ENCODE peak calls at places on chromosomes 5 and 9, in seven cellular contexts. One of them, this sample, is unnamed.

GRCh38 chr5:82676663-82677062 is 398.5 kb upstream of the RPS23 start:
- DNase-seq in coronary artery: no peak
- DNase-seq in cardiac muscle cell: no peak
- DNase-seq in GM12865: peak
- DNase-seq in heart right ventricle: no peak
- DNase-seq in AG09309: no peak
- DNase-seq in OCI-LY7: no peak
- DNase-seq in this sample: no peak

GRCh38 chr5:132265336-132266030 is 8.0 kb downstream of the PDLIM4 start:
- DNase-seq in coronary artery: peak
- DNase-seq in heart right ventricle: peak
- DNase-seq in GM12865: no peak
- DNase-seq in OCI-LY7: no peak
- DNase-seq in cardiac muscle cell: no peak
- DNase-seq in AG09309: peak
- DNase-seq in this sample: peak

GRCh38 chr5:9069650-9070049 is 476.2 kb downstream of the SEMA5A start:
- DNase-seq in AG09309: no peak
- DNase-seq in coronary artery: no peak
- DNase-seq in OCI-LY7: no peak
- DNase-seq in cardiac muscle cell: no peak
- DNase-seq in heart right ventricle: no peak
- DNase-seq in GM12865: no peak
- DNase-seq in this sample: peak

GRCh38 chr5:179763215-179763945 is 30.4 kb upstream of the LTC4S start:
- DNase-seq in OCI-LY7: peak
- DNase-seq in cardiac muscle cell: peak
- DNase-seq in GM12865: peak
- DNase-seq in heart right ventricle: peak
- DNase-seq in AG09309: peak
- DNase-seq in coronary artery: no peak
- DNase-seq in this sample: peak

GRCh38 chr5:135079760-135080159 is 45.7 kb upstream of the PITX1 start:
- DNase-seq in coronary artery: peak
- DNase-seq in cardiac muscle cell: no peak
- DNase-seq in heart right ventricle: no peak
- DNase-seq in GM12865: no peak
- DNase-seq in AG09309: no peak
- DNase-seq in OCI-LY7: no peak
- DNase-seq in this sample: no peak

GRCh38 chr5:61659221-61659696 is 327.2 kb downstream of the ZSWIM6 start:
- DNase-seq in coronary artery: no peak
- DNase-seq in AG09309: no peak
- DNase-seq in heart right ventricle: peak
- DNase-seq in cardiac muscle cell: peak
- DNase-seq in GM12865: no peak
- DNase-seq in OCI-LY7: no peak
- DNase-seq in this sample: no peak

GRCh38 chr5:38723423-38723822 is 122.4 kb upstream of the OSMR start:
- DNase-seq in GM12865: no peak
- DNase-seq in heart right ventricle: no peak
- DNase-seq in OCI-LY7: no peak
- DNase-seq in AG09309: no peak
- DNase-seq in cardiac muscle cell: no peak
- DNase-seq in coronary artery: no peak
- DNase-seq in this sample: no peak

GRCh38 chr5:13218518-13218917 is 726.0 kb downstream of the DNAH5 start:
- DNase-seq in heart right ventricle: no peak
- DNase-seq in AG09309: no peak
- DNase-seq in GM12865: peak
- DNase-seq in coronary artery: no peak
- DNase-seq in cardiac muscle cell: no peak
- DNase-seq in OCI-LY7: no peak
- DNase-seq in this sample: no peak

GRCh38 chr5:57302164-57302563 is 128.3 kb downstream of the GPBP1 start:
- DNase-seq in OCI-LY7: no peak
- DNase-seq in heart right ventricle: no peak
- DNase-seq in coronary artery: no peak
- DNase-seq in cardiac muscle cell: no peak
- DNase-seq in GM12865: peak
- DNase-seq in AG09309: no peak
- DNase-seq in this sample: peak

GRCh38 chr9:35680331-35681105 is 6.8 kb downstream of the CA9 start:
- DNase-seq in OCI-LY7: peak
- DNase-seq in heart right ventricle: no peak
- DNase-seq in coronary artery: no peak
- DNase-seq in cardiac muscle cell: no peak
- DNase-seq in AG09309: no peak
- DNase-seq in GM12865: peak
- DNase-seq in this sample: peak

GRCh38 chr5:10519729-10520128 is 44.1 kb upstream of the ANKRD33B start:
- DNase-seq in GM12865: peak
- DNase-seq in cardiac muscle cell: no peak
- DNase-seq in coronary artery: no peak
- DNase-seq in AG09309: no peak
- DNase-seq in OCI-LY7: no peak
- DNase-seq in heart right ventricle: no peak
- DNase-seq in this sample: no peak

GRCh38 chr5:65047948-65048690 is 279.4 kb downstream of the CWC27 start:
- DNase-seq in coronary artery: no peak
- DNase-seq in heart right ventricle: no peak
- DNase-seq in OCI-LY7: no peak
- DNase-seq in GM12865: peak
- DNase-seq in AG09309: no peak
- DNase-seq in cardiac muscle cell: no peak
- DNase-seq in this sample: no peak

GRCh38 chr5:152288499-152288898 is 116.6 kb downstream of the NMUR2 start:
- DNase-seq in AG09309: no peak
- DNase-seq in GM12865: no peak
- DNase-seq in cardiac muscle cell: no peak
- DNase-seq in heart right ventricle: peak
- DNase-seq in OCI-LY7: no peak
- DNase-seq in coronary artery: peak
- DNase-seq in this sample: no peak

DNA sequence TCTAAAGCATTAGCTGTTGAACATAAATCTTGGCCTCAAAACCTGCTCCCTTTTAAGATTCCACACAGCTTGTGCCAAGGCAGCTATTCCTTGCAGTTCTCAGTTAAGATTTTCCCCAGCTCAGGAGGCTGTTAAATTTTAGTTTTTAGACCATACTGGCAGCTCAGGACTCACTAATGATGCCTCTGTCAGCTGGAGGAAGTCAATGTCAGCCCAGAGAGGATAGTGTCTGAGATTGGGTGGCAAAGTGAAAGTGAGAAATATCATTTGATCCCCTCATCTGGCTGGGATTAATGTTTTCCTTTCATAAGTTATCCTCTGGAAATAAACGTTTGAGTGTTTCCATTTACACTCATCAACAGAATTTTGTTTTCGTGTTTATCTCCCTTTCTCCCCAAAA is 287.4 kb downstream of the ELAVL2 start:
- DNase-seq in GM12865: no peak
- DNase-seq in heart right ventricle: no peak
- DNase-seq in coronary artery: no peak
- DNase-seq in cardiac muscle cell: no peak
- DNase-seq in AG09309: no peak
- DNase-seq in OCI-LY7: no peak
- DNase-seq in this sample: no peak
- H3K4me3 ChIP-seq in GM12865: no peak
- H3K4me3 ChIP-seq in heart right ventricle: no peak
- H3K4me3 ChIP-seq in coronary artery: no peak
- H3K4me3 ChIP-seq in cardiac muscle cell: no peak
- H3K4me3 ChIP-seq in AG09309: no peak
- H3K4me3 ChIP-seq in OCI-LY7: no peak
- H3K4me3 ChIP-seq in this sample: no peak

GRCh38 chr5:172758077-172758835 is 12.7 kb downstream of the DUSP1 start:
- DNase-seq in AG09309: peak
- DNase-seq in OCI-LY7: no peak
- DNase-seq in heart right ventricle: no peak
- DNase-seq in cardiac muscle cell: no peak
- DNase-seq in coronary artery: no peak
- DNase-seq in GM12865: no peak
- DNase-seq in this sample: peak
- TF ChIP-seq CTCF in AG09309: no peak
- TF ChIP-seq CTCF in OCI-LY7: no peak
- TF ChIP-seq CTCF in heart right ventricle: no peak
- TF ChIP-seq CTCF in cardiac muscle cell: no peak
- TF ChIP-seq CTCF in coronary artery: no peak
- TF ChIP-seq CTCF in GM12865: no peak
- TF ChIP-seq CTCF in this sample: no peak

GRCh38 chr5:116621599-116621998 is 47.0 kb upstream of the SEMA6A start:
- DNase-seq in AG09309: no peak
- DNase-seq in OCI-LY7: no peak
- DNase-seq in heart right ventricle: no peak
- DNase-seq in GM12865: no peak
- DNase-seq in cardiac muscle cell: no peak
- DNase-seq in coronary artery: no peak
- DNase-seq in this sample: no peak
- H3K4me3 ChIP-seq in AG09309: no peak
- H3K4me3 ChIP-seq in OCI-LY7: no peak
- H3K4me3 ChIP-seq in heart right ventricle: no peak
- H3K4me3 ChIP-seq in GM12865: no peak
- H3K4me3 ChIP-seq in cardiac muscle cell: no peak
- H3K4me3 ChIP-seq in coronary artery: no peak
- H3K4me3 ChIP-seq in this sample: no peak

GRCh38 chr5:129174447-129174846 is 79.9 kb downstream of the ISOC1 start:
- DNase-seq in OCI-LY7: no peak
- DNase-seq in GM12865: no peak
- DNase-seq in coronary artery: no peak
- DNase-seq in heart right ventricle: no peak
- DNase-seq in cardiac muscle cell: no peak
- DNase-seq in AG09309: no peak
- DNase-seq in this sample: no peak

GRCh38 chr5:129177451-129177850 is 82.9 kb downstream of the ISOC1 start:
- DNase-seq in cardiac muscle cell: no peak
- DNase-seq in GM12865: no peak
- DNase-seq in AG09309: no peak
- DNase-seq in OCI-LY7: no peak
- DNase-seq in coronary artery: no peak
- DNase-seq in heart right ventricle: no peak
- DNase-seq in this sample: no peak

GRCh38 chr5:129171194-129171944 is 76.8 kb downstream of the ISOC1 start:
- DNase-seq in AG09309: no peak
- DNase-seq in GM12865: no peak
- DNase-seq in coronary artery: no peak
- DNase-seq in OCI-LY7: no peak
- DNase-seq in cardiac muscle cell: no peak
- DNase-seq in heart right ventricle: no peak
- DNase-seq in this sample: no peak

GRCh38 chr5:129172561-129172960 is 78.0 kb downstream of the ISOC1 start:
- DNase-seq in GM12865: no peak
- DNase-seq in AG09309: no peak
- DNase-seq in cardiac muscle cell: peak
- DNase-seq in heart right ventricle: no peak
- DNase-seq in OCI-LY7: no peak
- DNase-seq in coronary artery: no peak
- DNase-seq in this sample: peak
- TF ChIP-seq CTCF in GM12865: no peak
- TF ChIP-seq CTCF in AG09309: no peak
- TF ChIP-seq CTCF in cardiac muscle cell: peak
- TF ChIP-seq CTCF in heart right ventricle: no peak
- TF ChIP-seq CTCF in OCI-LY7: peak
- TF ChIP-seq CTCF in coronary artery: no peak
- TF ChIP-seq CTCF in this sample: no peak